ENCODE peak calls at places on chromosomes 3 and 15, in five cellular contexts. B is psoas muscle, O is uterus, A is AG09319, Y is cardiac muscle cell. W is an unnamed sample.
A peak's percentile ranks its signal among the peaks of the same experiment; 100 is the strongest.

GRCh38 chr3:176872771-176873209 is 324.5 kb downstream of the TBL1XR1 start:
- DNase-seq in B (no peak), O (no peak), A (peak; percentile 12), Y (peak; percentile 72), W (peak; percentile 54)

GRCh38 chr3:171829841-171830559 is 13.1 kb upstream of the TMEM212 start:
- DNase-seq in B (peak; percentile 76), O (peak; percentile 78), A (no peak), Y (peak; percentile 90), W (peak; percentile 77)

GRCh38 chr3:72549819-72550581 is 298.2 kb downstream of the SHQ1 start:
- DNase-seq in B (no peak), O (no peak), A (no peak), Y (peak; percentile 6), W (no peak)

GRCh38 chr3:136989781-136990524 is 32.2 kb downstream of the IL20RB start:
- DNase-seq in B (no peak), O (no peak), A (no peak), Y (no peak), W (no peak)

GRCh38 chr3:159928071-159928491 is 60.6 kb upstream of the IL12A start:
- DNase-seq in B (no peak), O (no peak), A (no peak), Y (peak; percentile 23), W (no peak)

GRCh38 chr15:85859671-85860070 is 64.9 kb upstream of the KLHL25 start:
- DNase-seq in B (no peak), O (no peak), A (no peak), Y (no peak), W (no peak)

GRCh38 chr3:172709776-172710708 is 825 bp downstream of the NCEH1 start:
- DNase-seq in B (peak; percentile 49), O (peak; percentile 47), A (no peak), Y (peak; percentile 52), W (peak; percentile 26)

GRCh38 chr3:34534013-34534412 is 735.6 kb downstream of the PDCD6IP start:
- DNase-seq in B (no peak), O (no peak), A (no peak), Y (no peak), W (no peak)

GRCh38 chr3:21705769-21706168 is 45.2 kb downstream of the ZNF385D start:
- DNase-seq in B (peak; percentile 64), O (no peak), A (no peak), Y (peak; percentile 52), W (no peak)

GRCh38 chr15:83971967-83972366 is 263.6 kb upstream of the GOLGA6L4 start:
- DNase-seq in B (no peak), O (no peak), A (no peak), Y (peak; percentile 34), W (no peak)

GRCh38 chr15:96200357-96200972 is 130.0 kb upstream of the NR2F2 start:
- DNase-seq in B (no peak), O (no peak), A (no peak), Y (no peak), W (no peak)

GRCh38 chr3:142595581-142595950 is 627 bp upstream of the PLS1 start:
- DNase-seq in B (no peak), O (no peak), A (no peak), Y (peak; percentile 78), W (no peak)

GRCh38 chr3:9947025-9947995 is 4.9 kb downstream of the PRRT3 start:
- DNase-seq in B (peak; percentile 80), O (peak; percentile 65), A (no peak), Y (peak; percentile 78), W (peak; percentile 75)

GRCh38 chr3:10515884-10516495 is 10.6 kb upstream of the ATP2B2 start:
- DNase-seq in B (no peak), O (no peak), A (no peak), Y (no peak), W (no peak)

GRCh38 chr15:74173545-74174215 is at the start of gene ISLR:
- DNase-seq in B (no peak), O (peak; percentile 74), A (peak; percentile 78), Y (peak; percentile 91), W (no peak)

GRCh38 chr3:53167418-53168174 is 6.6 kb downstream of the PRKCD start:
- DNase-seq in B (no peak), O (no peak), A (no peak), Y (no peak), W (no peak)

GRCh38 chr3:8970971-8971589 is 7.8 kb upstream of the RAD18 start:
- DNase-seq in B (no peak), O (peak; percentile 67), A (no peak), Y (peak; percentile 77), W (peak; percentile 68)

GRCh38 chr3:188164248-188164687 is 10.3 kb downstream of the LPP start:
- DNase-seq in B (no peak), O (no peak), A (no peak), Y (no peak), W (no peak)

GRCh38 chr3:134211797-134212196 is 38.9 kb downstream of the RYK start:
- DNase-seq in B (no peak), O (no peak), A (peak; percentile 15), Y (peak; percentile 75), W (peak; percentile 53)

GRCh38 chr15:66822106-66822505 is 120.1 kb downstream of the SMAD6 start:
- DNase-seq in B (no peak), O (no peak), A (no peak), Y (no peak), W (no peak)

GRCh38 chr15:65796610-65797012 is 4.5 kb upstream of the DENND4A start:
- DNase-seq in B (no peak), O (no peak), A (peak; percentile 28), Y (peak; percentile 70), W (no peak)

GRCh38 chr3:43689166-43689565 is 1.6 kb upstream of the ABHD5 start:
- DNase-seq in B (no peak), O (no peak), A (no peak), Y (no peak), W (no peak)

GRCh38 chr3:43689766-43690399 is 855 bp upstream of the ABHD5 start:
- DNase-seq in B (no peak), O (no peak), A (no peak), Y (no peak), W (no peak)

GRCh38 chr3:43691120-43692002 is 623 bp downstream of the ABHD5 start:
- DNase-seq in B (peak; percentile 60), O (peak; percentile 56), A (no peak), Y (peak; percentile 57), W (peak; percentile 50)

GRCh38 chr3:43692085-43692484 is 1.3 kb downstream of the ABHD5 start:
- DNase-seq in B (no peak), O (no peak), A (no peak), Y (no peak), W (no peak)

DNA sequence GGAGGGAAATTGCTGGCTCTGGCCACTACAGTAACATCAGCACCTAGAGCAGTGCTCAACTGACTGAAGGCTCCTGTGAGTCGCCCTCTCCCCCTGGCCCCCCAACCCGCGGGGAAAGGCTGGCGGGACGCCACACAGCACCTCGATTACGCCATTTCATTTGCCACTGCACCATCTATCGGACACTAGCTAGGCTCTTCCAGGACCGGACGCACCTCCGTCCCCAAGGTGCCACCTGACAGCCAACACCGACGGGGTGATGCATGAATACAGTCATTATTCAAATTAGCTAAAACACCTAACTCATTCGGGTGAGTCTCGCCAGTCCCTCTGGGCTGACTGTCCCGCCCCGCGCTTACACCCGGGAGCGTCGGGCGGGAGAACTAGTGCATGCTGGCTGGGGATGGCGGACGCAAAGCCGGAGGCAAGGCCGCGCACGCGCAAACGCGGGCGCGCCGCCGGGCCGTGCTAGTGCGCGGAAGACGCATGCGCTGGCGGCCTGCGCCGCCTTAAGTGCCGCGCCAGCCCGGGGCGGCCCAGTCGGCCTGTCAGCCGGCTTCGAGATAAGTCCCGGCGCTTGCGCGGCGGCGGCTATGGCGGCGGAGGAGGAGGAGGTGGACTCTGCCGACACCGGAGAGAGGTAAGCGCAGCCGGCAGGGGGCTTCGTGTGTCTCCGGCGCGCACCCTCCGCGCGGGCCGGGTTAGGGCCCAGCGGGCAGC is at the start of gene ABHD5:
- DNase-seq in B (peak; percentile 91), O (peak; percentile 92), A (peak; percentile 89), Y (peak; percentile 98), W (peak; percentile 91)
- TF ChIP-seq CTCF in B (peak; percentile 25), O (peak; percentile 27), A (peak; percentile 13), Y (peak; percentile 25), W (peak; percentile 54)

GRCh38 chr3:31532587-31533168 is at the start of gene STT3B:
- DNase-seq in B (peak; percentile 82), O (no peak), A (peak; percentile 63), Y (peak; percentile 90), W (no peak)

GRCh38 chr3:31533169-31533870 is 595 bp downstream of the STT3B start:
- DNase-seq in B (peak; percentile 64), O (peak; percentile 61), A (no peak), Y (peak; percentile 27), W (peak; percentile 48)

GRCh38 chr3:31530039-31530983 is 2.4 kb upstream of the STT3B start:
- DNase-seq in B (no peak), O (no peak), A (no peak), Y (no peak), W (no peak)

GRCh38 chr3:31531992-31532586 is 636 bp upstream of the STT3B start:
- DNase-seq in B (peak; percentile 99), O (peak; percentile 99), A (peak; percentile 97), Y (peak; percentile 100), W (peak; percentile 99)

DNA sequence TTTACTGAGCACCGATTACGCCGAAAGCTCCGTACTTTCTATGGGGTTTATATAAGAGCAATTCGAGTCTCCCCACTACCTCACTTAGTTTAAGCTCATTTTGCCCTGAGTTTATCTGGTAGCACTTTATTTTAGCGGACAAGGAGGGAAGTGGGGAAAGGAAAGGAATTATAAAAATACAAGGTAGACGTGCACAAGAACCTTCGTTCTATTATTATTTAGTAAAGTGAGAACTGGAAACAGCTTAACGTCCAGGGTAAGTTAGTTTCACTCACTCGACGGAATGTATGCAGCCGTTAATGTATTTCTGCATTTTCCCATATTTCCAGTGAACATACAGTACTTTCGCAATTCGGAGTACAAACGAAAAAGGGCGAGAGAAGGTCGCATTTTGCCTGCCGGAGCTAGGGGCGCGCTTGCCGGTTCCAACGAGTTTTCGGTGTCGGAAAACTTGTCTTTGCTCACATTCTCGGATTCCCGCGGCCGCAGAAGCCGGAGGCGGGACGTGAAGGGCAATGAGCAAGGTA is 1.2 kb upstream of the STT3B start:
- DNase-seq in B (no peak), O (no peak), A (no peak), Y (no peak), W (no peak)
- TF ChIP-seq CTCF in B (no peak), O (peak; percentile 41), A (peak; percentile 36), Y (peak; percentile 36), W (no peak)

DNA sequence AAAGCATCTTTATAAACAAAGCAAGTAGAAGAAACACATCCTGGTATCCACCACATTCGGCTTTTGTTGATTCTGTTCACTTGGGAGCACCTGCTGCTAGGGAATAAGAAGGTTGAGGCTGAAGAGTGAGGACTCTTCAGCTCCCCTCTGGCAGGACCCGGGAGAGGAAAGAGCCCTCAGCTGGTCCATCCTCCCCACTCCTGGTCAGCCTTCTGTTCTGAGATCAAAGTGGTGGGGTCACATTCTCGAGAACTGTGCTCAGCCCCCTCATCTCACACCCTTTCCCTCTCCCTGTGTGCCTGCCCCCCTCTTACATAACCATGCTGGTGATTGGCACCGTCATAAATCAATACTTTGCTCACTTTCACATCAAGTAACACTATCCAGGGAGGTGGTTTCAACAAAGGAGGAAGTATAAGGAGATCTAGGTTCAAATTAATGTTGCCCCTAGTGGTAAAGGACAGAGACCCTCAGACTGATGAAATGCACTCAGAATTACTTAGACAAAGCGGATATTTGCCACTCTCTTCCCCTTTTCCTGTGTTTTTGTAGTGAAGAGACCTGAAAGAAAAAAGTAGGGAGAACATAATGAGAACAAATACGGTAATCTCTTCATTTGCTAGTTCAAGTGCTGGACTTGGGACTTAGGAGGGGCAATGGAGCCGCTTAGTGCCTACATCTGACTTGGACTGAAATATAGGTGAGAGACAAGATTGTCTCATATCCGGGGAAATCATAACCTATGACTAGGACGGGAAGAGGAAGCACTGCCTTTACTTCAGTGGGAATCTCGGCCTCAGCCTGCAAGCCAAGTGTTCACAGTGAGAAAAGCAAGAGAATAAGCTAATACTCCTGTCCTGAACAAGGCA is at the start of gene NR1I2:
- DNase-seq in B (no peak), O (no peak), A (no peak), Y (no peak), W (no peak)
- TF ChIP-seq CTCF in B (no peak), O (no peak), A (no peak), Y (no peak), W (no peak)

GRCh38 chr3:193211984-193212383 is 29.0 kb upstream of the PLAAT1 start:
- DNase-seq in B (no peak), O (no peak), A (no peak), Y (no peak), W (no peak)
- TF ChIP-seq CTCF in B (no peak), O (no peak), A (no peak), Y (no peak), W (no peak)

W was measured in endothelial cell.